ENCODE peak calls at places on chromosomes 2 and 18, in six cellular contexts. N is psoas muscle, H is AG09309, G is mucosa of descending colon, T is tibial artery, I is pancreas. E is an unnamed sample.

GRCh38 chr2:55901322-55901721 is 22.3 kb downstream of the EFEMP1 start:
- DNase-seq in N (no peak), H (no peak), G (no peak), T (no peak), I (no peak), E (no peak)

GRCh38 chr18:8951491-8951890 is 151.0 kb upstream of the NDUFV2 start:
- DNase-seq in N (no peak), H (no peak), G (no peak), T (no peak), I (no peak), E (no peak)

GRCh38 chr2:162798407-162798806 is 40.2 kb downstream of the KCNH7 start:
- DNase-seq in N (no peak), H (no peak), G (no peak), T (no peak), I (no peak), E (no peak)

GRCh38 chr18:77067315-77068061 is 65.1 kb downstream of the MBP start:
- DNase-seq in N (peak; percentile 70), H (peak; percentile 51), G (peak; percentile 62), T (peak; percentile 86), I (no peak), E (no peak)

GRCh38 chr2:145464901-145465300 is 945.0 kb upstream of the ZEB2 start:
- DNase-seq in N (no peak), H (no peak), G (no peak), T (no peak), I (no peak), E (no peak)

GRCh38 chr2:171420728-171421563 is 12.8 kb downstream of the METTL8 start:
- DNase-seq in N (no peak), H (no peak), G (no peak), T (no peak), I (no peak), E (no peak)

GRCh38 chr2:207532676-207533075 is 2.9 kb downstream of the CREB1 start:
- DNase-seq in N (no peak), H (no peak), G (peak; percentile 15), T (no peak), I (no peak), E (no peak)

GRCh38 chr2:184654945-184655344 is 56.6 kb downstream of the ZNF804A start:
- DNase-seq in N (no peak), H (no peak), G (no peak), T (no peak), I (no peak), E (no peak)

GRCh38 chr2:53568463-53568862 is 199.1 kb upstream of the CHAC2 start:
- DNase-seq in N (no peak), H (no peak), G (no peak), T (no peak), I (no peak), E (no peak)

GRCh38 chr2:197804758-197805597 is 585 bp downstream of the PLCL1 start:
- DNase-seq in N (peak; percentile 28), H (no peak), G (peak; percentile 25), T (peak; percentile 76), I (no peak), E (no peak)

GRCh38 chr2:57313678-57314077 is 732.9 kb upstream of the VRK2 start:
- DNase-seq in N (no peak), H (no peak), G (no peak), T (no peak), I (no peak), E (no peak)

GRCh38 chr2:196336715-196337617 is 165.6 kb upstream of the STK17B start:
- DNase-seq in N (no peak), H (no peak), G (peak; percentile 41), T (no peak), I (no peak), E (no peak)

GRCh38 chr18:42839408-42839807 is 276.1 kb downstream of the RIT2 start:
- DNase-seq in N (no peak), H (no peak), G (no peak), T (no peak), I (no peak), E (no peak)

GRCh38 chr2:120520929-120521912 is 175.3 kb downstream of the INHBB start:
- DNase-seq in N (peak; percentile 52), H (no peak), G (peak; percentile 64), T (no peak), I (peak; percentile 75), E (no peak)

GRCh38 chr18:36974686-36975085 is 145.8 kb downstream of the KIAA1328 start:
- DNase-seq in N (no peak), H (no peak), G (no peak), T (no peak), I (no peak), E (no peak)

GRCh38 chr2:11896386-11896785 is 150.0 kb downstream of the LPIN1 start:
- DNase-seq in N (no peak), H (no peak), G (no peak), T (no peak), I (no peak), E (no peak)

GRCh38 chr18:46282177-46282570 is 178.0 kb downstream of the HAUS1 start:
- DNase-seq in N (no peak), H (no peak), G (no peak), T (no peak), I (no peak), E (no peak)

GRCh38 chr2:211347328-211347727 is 790.9 kb downstream of the CPS1 start:
- DNase-seq in N (no peak), H (no peak), G (no peak), T (no peak), I (no peak), E (no peak)

GRCh38 chr18:8847066-8847755 is 141.9 kb downstream of the MTCL1 start:
- DNase-seq in N (no peak), H (no peak), G (no peak), T (no peak), I (no peak), E (no peak)

GRCh38 chr18:35524236-35524635 is 26.5 kb upstream of the INO80C start:
- DNase-seq in N (no peak), H (no peak), G (peak; percentile 23), T (no peak), I (no peak), E (no peak)

GRCh38 chr2:38374978-38375377 is 2.1 kb downstream of the ATL2 start:
- DNase-seq in N (no peak), H (no peak), G (no peak), T (no peak), I (no peak), E (no peak)
- H3K4me3 ChIP-seq in N (peak overlapping the region; percentile 96), H (no peak overlapping the region), G (no peak overlapping the region), T (peak overlapping the region; percentile 74), I (no peak overlapping the region), E (peak overlapping the region; percentile 73)

GRCh38 chr2:20676353-20677215 is 9.6 kb downstream of the GDF7 start:
- DNase-seq in N (no peak), H (no peak), G (peak; percentile 50), T (no peak), I (no peak), E (no peak)
- TF ChIP-seq CTCF in N (no peak), H (no peak), G (peak; percentile 33), T (peak; percentile 51), I (no peak), E (no peak)

GRCh38 chr2:238285653-238286082 is 2.7 kb downstream of the PER2 start:
- DNase-seq in N (peak; percentile 79), H (peak; percentile 96), G (peak; percentile 91), T (peak; percentile 95), I (peak; percentile 84), E (peak; percentile 96)
- H3K4me3 ChIP-seq in N (peak overlapping the region; percentile 95), H (no peak overlapping the region), G (no peak overlapping the region), T (no peak overlapping the region), I (no peak overlapping the region), E (peak overlapping the region; percentile 25)

GRCh38 chr2:63121055-63121834 is 70.6 kb downstream of the OTX1 start:
- DNase-seq in N (no peak), H (no peak), G (no peak), T (no peak), I (no peak), E (no peak)
- TF ChIP-seq CTCF in N (no peak), H (no peak), G (no peak), T (no peak), I (no peak), E (no peak)

DNA sequence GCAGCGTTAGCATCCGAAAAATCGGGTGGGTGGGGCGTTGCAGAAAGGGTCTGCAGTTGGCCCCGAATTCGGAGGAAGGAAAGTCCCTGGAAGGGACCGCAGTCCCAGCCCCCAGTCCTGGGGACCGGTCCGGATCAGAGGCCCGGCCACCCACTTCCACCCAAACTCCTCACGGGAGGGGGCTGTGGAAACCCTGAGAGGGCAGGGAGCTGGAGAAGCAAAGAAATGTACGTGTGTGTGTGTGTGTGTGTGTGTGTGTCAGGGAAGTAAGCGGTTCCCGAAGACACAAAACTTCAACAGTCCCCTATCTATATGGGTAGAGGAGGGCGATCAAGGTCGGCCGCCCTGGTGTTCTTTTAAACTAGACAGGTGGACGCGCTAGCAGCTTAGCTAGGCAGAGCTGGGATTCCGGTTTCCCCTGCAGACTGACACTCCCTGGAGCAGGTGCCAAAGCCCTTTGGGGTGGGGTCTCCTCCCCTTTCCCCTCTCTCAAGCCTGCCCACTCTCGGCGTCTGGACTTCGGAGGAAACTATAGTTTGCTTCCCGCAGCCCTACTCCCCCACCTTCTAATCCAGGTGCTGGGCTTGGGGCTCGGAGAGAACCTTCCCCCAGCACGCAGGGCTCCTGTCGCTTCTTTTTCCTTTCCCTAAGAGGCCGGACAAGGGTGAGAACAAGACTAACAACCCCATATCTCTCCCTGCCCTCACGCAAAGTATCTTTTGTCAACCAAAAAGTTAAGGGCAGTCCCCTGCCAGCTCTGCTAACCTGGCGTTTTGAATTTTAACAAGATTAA is 4.8 kb upstream of the ONECUT2 start:
- DNase-seq in N (no peak), H (no peak), G (no peak), T (no peak), I (no peak), E (no peak)
- H3K4me3 ChIP-seq in N (peak overlapping the region; percentile 10), H (no peak overlapping the region), G (no peak overlapping the region), T (no peak overlapping the region), I (no peak overlapping the region), E (no peak overlapping the region)

GRCh38 chr2:160087854-160088745 is 25.7 kb upstream of the PLA2R1 start:
- DNase-seq in N (no peak), H (no peak), G (no peak), T (no peak), I (no peak), E (no peak)

GRCh38 chr2:160091381-160091780 is 29.0 kb upstream of the PLA2R1 start:
- DNase-seq in N (no peak), H (peak; percentile 24), G (no peak), T (no peak), I (no peak), E (no peak)

DNA sequence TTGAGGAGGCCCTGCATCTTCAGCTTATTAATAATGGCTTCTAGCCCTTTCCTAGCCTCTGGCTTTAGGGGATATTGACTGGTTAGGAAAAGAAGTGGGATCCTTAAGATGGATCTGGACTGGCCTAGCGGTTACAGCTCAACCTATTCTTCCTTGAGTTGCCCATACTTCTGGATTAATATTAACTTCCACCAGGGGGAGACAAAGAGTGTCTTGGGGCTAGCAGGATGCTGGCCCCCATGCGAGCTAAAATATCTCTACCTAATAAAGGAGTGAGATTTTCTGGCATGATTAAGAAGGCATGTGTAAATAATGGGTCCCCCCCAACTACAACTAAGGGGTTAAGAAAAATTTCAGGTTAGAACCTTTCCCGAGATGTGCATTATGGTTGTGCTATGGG is 23.2 kb upstream of the PLA2R1 start:
- DNase-seq in N (no peak), H (no peak), G (no peak), T (no peak), I (no peak), E (no peak)
- TF ChIP-seq CTCF in N (no peak), H (peak; percentile 18), G (no peak), T (no peak), I (no peak), E (peak; percentile 11)

GRCh38 chr2:105393373-105394055 is 5.3 kb downstream of the FHL2 start:
- DNase-seq in N (no peak), H (no peak), G (no peak), T (no peak), I (no peak), E (no peak)
- H3K4me3 ChIP-seq in N (no peak overlapping the region), H (no peak overlapping the region), G (no peak overlapping the region), T (no peak overlapping the region), I (no peak overlapping the region), E (no peak overlapping the region)